ENCODE peak calls at places on chromosomes 6 and 20, in six cellular contexts. P is right atrium auricular region; S is H9; X is CD4-positive, alpha-beta T cell; M is fibroblast of lung; A is AG04450. Y is an unnamed sample.

GRCh38 chr20:11919046-11919445 is 1.4 kb downstream of the BTBD3 start:
- DNase-seq in P (no peak), S (no peak), X (no peak), M (peak), A (no peak), Y (no peak)

GRCh38 chr20:20820104-20820503 is 107.7 kb upstream of the RALGAPA2 start:
- DNase-seq in P (no peak), S (peak), X (no peak), M (no peak), A (no peak), Y (no peak)

GRCh38 chr20:2349801-2350200 is 30.9 kb upstream of the TGM6 start:
- DNase-seq in P (peak), S (no peak), X (no peak), M (no peak), A (no peak), Y (no peak)

GRCh38 chr20:4412216-4412615 is 309.5 kb upstream of the PRND start:
- DNase-seq in P (no peak), S (no peak), X (no peak), M (no peak), A (no peak), Y (peak)

GRCh38 chr20:39042279-39043150 is 80.4 kb downstream of the DHX35 start:
- DNase-seq in P (no peak), S (no peak), X (no peak), M (no peak), A (no peak), Y (no peak)

GRCh38 chr20:341682-342081 is 5.2 kb upstream of the NRSN2 start:
- DNase-seq in P (no peak), S (no peak), X (no peak), M (peak), A (no peak), Y (peak)

GRCh38 chr6:24332306-24332705 is 25.6 kb downstream of the DCDC2 start:
- DNase-seq in P (no peak), S (no peak), X (no peak), M (no peak), A (no peak), Y (peak)

GRCh38 chr6:114304304-114304887 is 38.4 kb downstream of the HS3ST5 start:
- DNase-seq in P (no peak), S (no peak), X (no peak), M (peak), A (peak), Y (no peak)

GRCh38 chr6:126123226-126123625 is 136.9 kb downstream of the TRMT11 start:
- DNase-seq in P (peak), S (no peak), X (no peak), M (no peak), A (no peak), Y (no peak)

DNA sequence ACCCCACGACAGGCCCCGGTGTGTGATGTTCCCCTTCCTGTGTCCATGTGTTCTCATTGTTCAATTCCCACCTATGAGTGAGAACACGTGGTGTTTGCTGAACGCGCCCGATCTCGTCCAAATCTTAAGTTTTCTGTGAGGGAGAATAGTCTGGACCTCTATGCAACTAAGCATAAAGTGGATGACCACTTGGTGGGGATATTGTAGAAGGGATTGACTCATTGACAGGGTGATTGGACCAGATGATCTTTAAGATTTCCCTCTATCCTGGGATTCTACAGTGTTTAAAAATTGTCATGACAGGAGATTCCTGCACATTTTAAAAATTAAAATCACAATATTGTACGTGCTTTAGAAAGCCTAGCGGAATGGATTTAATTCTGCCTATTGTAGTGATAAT is 141.3 kb downstream of the TRMT11 start:
- DNase-seq in P (no peak), S (no peak), X (no peak), M (peak), A (no peak), Y (no peak)
- TF ChIP-seq CTCF in P (no peak), S (peak), X (no peak), M (peak), A (no peak), Y (no peak)

GRCh38 chr20:59923514-59923913 is 9.9 kb downstream of the SYCP2 start:
- DNase-seq in P (no peak), S (no peak), X (no peak), M (no peak), A (no peak), Y (no peak)

GRCh38 chr20:59920944-59921343 is 12.5 kb downstream of the SYCP2 start:
- DNase-seq in P (no peak), S (no peak), X (no peak), M (no peak), A (no peak), Y (no peak)

GRCh38 chr20:59925894-59926293 is 7.5 kb downstream of the SYCP2 start:
- DNase-seq in P (no peak), S (no peak), X (no peak), M (no peak), A (no peak), Y (peak)

DNA sequence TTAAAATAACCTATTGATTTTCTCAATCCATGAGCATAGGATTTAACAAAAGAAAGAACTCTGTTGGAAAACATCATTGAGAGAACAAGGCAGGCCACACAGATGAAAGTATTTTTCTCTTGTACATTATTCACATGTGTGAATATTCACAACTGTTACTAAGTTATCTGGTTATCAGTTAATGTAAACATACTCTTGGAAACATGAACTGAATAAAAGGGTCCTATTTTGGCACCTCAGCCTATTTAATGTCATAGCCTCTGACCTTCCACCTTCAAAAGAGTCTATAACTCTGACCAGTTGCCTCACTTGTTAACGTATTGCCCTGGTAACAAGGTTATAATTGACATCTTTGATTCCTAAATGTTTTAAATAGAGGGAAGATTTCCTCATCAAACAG is 8.1 kb downstream of the SYCP2 start:
- DNase-seq in P (no peak), S (no peak), X (no peak), M (no peak), A (no peak), Y (no peak)
- H3K27ac ChIP-seq in P (no peak), S (no peak), X (no peak), M (no peak), A (no peak), Y (no peak)

GRCh38 chr6:52670502-52671409 is at the start of gene TMEM14A:
- DNase-seq in P (peak), S (peak), X (peak), M (peak), A (peak), Y (peak)
- TF ChIP-seq CTCF in P (no peak), S (no peak), X (no peak), M (no peak), A (no peak), Y (no peak)

GRCh38 chr6:27144740-27145079 is 102.8 kb upstream of the PRSS16 start:
- DNase-seq in P (no peak), S (no peak), X (no peak), M (no peak), A (no peak), Y (no peak)
- H3K27ac ChIP-seq in P (no peak), S (no peak), X (no peak), M (no peak), A (no peak), Y (peak)

DNA sequence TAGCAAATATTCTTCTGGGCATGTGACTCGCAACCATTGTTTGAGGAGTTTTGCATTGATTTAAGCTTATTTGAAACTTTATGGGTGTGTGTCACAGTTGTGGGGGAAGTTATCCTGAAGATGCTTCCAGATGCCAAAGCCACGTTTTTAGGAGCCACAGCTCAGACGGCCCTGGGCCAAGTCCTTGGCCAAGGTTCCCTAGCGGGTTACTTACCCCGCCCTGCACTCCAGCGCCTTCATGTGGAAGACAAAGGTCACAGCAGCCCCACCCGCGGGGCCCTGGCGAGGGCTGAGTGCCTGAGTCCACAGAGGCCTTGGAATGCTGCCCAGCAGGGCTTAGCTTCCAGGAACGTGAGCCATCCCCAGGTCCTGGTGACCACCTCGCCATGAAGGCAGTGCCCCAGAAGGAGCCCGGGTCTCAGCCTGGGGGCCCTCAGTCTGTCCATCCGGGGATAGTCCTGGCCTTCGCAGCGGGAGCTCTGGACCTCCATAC is 308.3 kb downstream of the CDH4 start:
- DNase-seq in P (no peak), S (peak), X (no peak), M (peak), A (no peak), Y (peak)
- TF ChIP-seq CTCF in P (no peak), S (peak), X (no peak), M (peak), A (peak), Y (no peak)

GRCh38 chr20:56409521-56409920 is 2.5 kb upstream of the CASS4 start:
- DNase-seq in P (no peak), S (no peak), X (no peak), M (peak), A (peak), Y (no peak)

GRCh38 chr20:56412949-56413348 is 889 bp downstream of the CASS4 start:
- DNase-seq in P (no peak), S (no peak), X (no peak), M (no peak), A (no peak), Y (no peak)

GRCh38 chr20:56409946-56410345 is 2.1 kb upstream of the CASS4 start:
- DNase-seq in P (no peak), S (no peak), X (no peak), M (peak), A (no peak), Y (no peak)

GRCh38 chr20:56412473-56412790 is 372 bp downstream of the CASS4 start:
- DNase-seq in P (no peak), S (no peak), X (no peak), M (no peak), A (no peak), Y (no peak)

DNA sequence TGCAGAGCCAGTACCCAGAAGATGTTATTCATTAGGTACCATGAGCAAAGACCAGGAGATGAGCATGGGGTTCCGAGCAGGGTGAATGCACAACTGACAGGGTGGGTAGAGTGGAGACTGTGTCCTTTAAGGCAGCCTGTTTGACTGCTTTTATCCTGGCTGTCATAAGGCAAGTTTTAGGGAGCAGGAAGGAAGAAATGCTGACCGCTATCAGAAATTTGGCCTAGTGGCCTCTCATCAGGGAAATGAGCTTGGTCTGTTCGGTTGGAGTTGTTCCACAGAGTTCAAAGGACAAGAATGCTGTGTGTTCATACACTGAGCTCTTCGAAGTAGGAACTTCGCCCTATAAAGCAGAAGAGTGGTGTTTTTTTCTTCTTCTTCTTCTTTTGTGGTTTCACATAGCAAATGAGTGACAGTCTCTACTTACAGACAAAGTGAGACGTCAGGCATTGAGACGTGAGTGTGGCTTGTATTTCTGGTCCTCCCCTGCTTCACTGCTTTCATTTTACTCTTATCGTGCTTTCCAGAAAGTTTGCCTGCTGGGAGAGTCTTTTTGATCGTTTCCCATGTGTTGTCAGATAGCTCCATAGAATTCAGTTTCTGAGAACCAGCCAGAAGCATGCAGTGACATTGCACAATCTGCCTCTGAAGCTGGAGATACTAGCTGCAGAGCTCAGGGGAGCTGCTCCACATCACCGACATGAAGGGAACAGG is at the start of gene CASS4:
- DNase-seq in P (no peak), S (no peak), X (no peak), M (peak), A (peak), Y (no peak)
- H3K27ac ChIP-seq in P (peak), S (no peak), X (peak), M (peak), A (peak), Y (no peak)

GRCh38 chr6:108113557-108114519 is 39.3 kb upstream of the OSTM1 start:
- DNase-seq in P (no peak), S (peak), X (no peak), M (peak), A (peak), Y (peak)
- TF ChIP-seq CTCF in P (peak), S (peak), X (no peak), M (peak), A (peak), Y (peak)

Y was measured in RWPE1.